ENCODE peak calls at places on chromosomes 6 and 20, in nine cellular contexts. S is endothelial cell of umbilical vein, Q is left ventricle myocardium inferior, T is mammary epithelial cell, C is fibroblast of lung, W is PC-9, V is lower lobe of right lung, G is neural progenitor cell, N is breast epithelium. O is an unnamed sample.

GRCh38 chr20:48776306-48776705 is 51.5 kb downstream of the PREX1 start:
- DNase-seq in Q (no peak), W (no peak), S (no peak), C (peak; percentile 85), V (no peak), N (no peak), T (peak; percentile 7), G (no peak), O (no peak)

GRCh38 chr20:62571667-62572344 is 70.5 kb upstream of the SLCO4A1 start:
- DNase-seq in W (peak; percentile 44), C (no peak), N (no peak), S (no peak), Q (no peak), T (no peak), V (no peak), G (no peak), O (peak; percentile 48)

GRCh38 chr6:56550307-56550706 is 92.4 kb downstream of the DST start:
- DNase-seq in W (no peak), C (no peak), Q (no peak), N (no peak), G (no peak), T (no peak), V (no peak), S (peak; percentile 21), O (no peak)

GRCh38 chr20:10578607-10579006 is 95.2 kb downstream of the JAG1 start:
- DNase-seq in T (peak; percentile 90), G (no peak), C (peak; percentile 92), S (peak; percentile 55), N (no peak), V (no peak), W (peak; percentile 83), Q (no peak), O (no peak)

GRCh38 chr6:40848038-40848437 is 191.0 kb downstream of the UNC5CL start:
- DNase-seq in N (no peak), V (no peak), S (no peak), C (peak; percentile 9), T (peak; percentile 55), G (no peak), Q (no peak), W (no peak), O (no peak)

GRCh38 chr6:155381856-155382690 is 67.8 kb upstream of the TFB1M start:
- DNase-seq in G (no peak), V (no peak), N (no peak), Q (no peak), S (no peak), C (peak; percentile 83), W (no peak), T (peak; percentile 30), O (no peak)

GRCh38 chr6:111861321-111861938 is 11.8 kb downstream of the FYN start:
- DNase-seq in S (no peak), V (no peak), Q (no peak), G (no peak), T (no peak), C (no peak), W (no peak), N (no peak), O (no peak)

GRCh38 chr6:4460595-4461475 is 315.4 kb upstream of the CDYL start:
- DNase-seq in G (peak; percentile 54), T (no peak), Q (peak; percentile 77), C (peak; percentile 58), W (no peak), V (no peak), N (peak; percentile 90), S (no peak), O (peak; percentile 67)

GRCh38 chr6:21771626-21772320 is 178.2 kb downstream of the SOX4 start:
- DNase-seq in Q (no peak), V (no peak), S (peak; percentile 85), G (no peak), N (no peak), T (no peak), W (no peak), C (peak; percentile 69), O (no peak)

GRCh38 chr20:60214901-60215522 is 256.8 kb downstream of the CDH26 start:
- DNase-seq in C (no peak), V (no peak), G (no peak), T (peak; percentile 30), W (no peak), Q (no peak), S (no peak), N (no peak), O (no peak)

GRCh38 chr20:12570371-12570770 is 438.4 kb upstream of the SPTLC3 start:
- DNase-seq in N (no peak), C (no peak), G (peak; percentile 74), Q (no peak), T (peak; percentile 19), S (no peak), V (no peak), W (no peak), O (no peak)

GRCh38 chr6:151350442-151351145 is 40.8 kb downstream of the ZBTB2 start:
- DNase-seq in N (no peak), T (no peak), S (no peak), Q (no peak), G (no peak), W (no peak), V (no peak), C (no peak), O (no peak)

GRCh38 chr6:35594503-35595186 is 81.9 kb upstream of the TULP1 start:
- DNase-seq in G (no peak), V (no peak), N (no peak), S (no peak), C (no peak), Q (no peak), W (no peak), T (no peak), O (no peak)
- H3K4me1 ChIP-seq in G (no peaks in the 10 kb centered on the region), V (peaks cover 61% of the 10 kb centered on the region), N (peaks cover 17% of the 10 kb centered on the region), S (peaks cover 28% of the 10 kb centered on the region), C (peaks cover 4% of the 10 kb centered on the region), Q (peaks cover 91% of the 10 kb centered on the region), W (peaks cover 46% of the 10 kb centered on the region), T (peaks cover 20% of the 10 kb centered on the region), O (peaks cover 98% of the 10 kb centered on the region)

GRCh38 chr6:15921243-15921642 is 207.6 kb upstream of the MYLIP start:
- DNase-seq in T (no peak), Q (no peak), G (no peak), W (no peak), S (no peak), N (no peak), V (no peak), C (no peak), O (no peak)
- H3K27ac ChIP-seq in T (no peak overlapping the region), Q (no peak overlapping the region), G (no peak overlapping the region), W (no peak overlapping the region), S (no peak overlapping the region), N (no peak overlapping the region), V (no peak overlapping the region), C (no peak overlapping the region), O (no peak overlapping the region)

DNA sequence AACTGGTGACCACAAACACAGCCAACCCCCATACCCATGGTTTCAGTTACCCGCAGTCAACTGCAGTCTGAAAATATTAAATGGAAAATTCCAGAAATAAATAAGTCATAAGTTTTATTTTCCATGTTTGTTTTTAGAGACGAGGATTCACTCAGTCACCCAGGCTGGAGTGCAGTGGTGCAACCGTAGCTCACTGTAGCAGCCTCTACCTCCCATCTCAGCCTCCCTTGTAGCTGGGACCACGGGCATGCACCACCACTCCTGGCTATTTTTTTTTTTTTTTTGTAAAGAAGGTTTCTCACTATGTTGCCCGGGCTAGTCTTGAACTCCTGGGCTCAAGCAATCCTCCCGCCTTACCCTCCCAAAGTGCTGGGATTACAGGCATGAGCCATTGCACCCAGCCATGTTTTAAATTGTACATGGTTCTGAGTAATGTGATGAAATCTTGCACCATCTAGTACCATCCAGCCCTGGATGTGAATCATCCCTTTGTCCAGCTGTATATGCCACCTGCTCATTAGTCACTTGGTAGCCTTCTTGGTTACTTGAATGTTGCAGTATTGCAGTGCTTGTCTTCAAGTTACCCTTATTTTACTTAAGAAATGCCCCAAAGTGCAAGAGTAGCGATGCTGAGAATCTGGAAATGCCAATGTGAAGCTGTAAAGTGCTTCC is 14.5 kb downstream of the CSNK2A1 start:
- DNase-seq in N (no peak), T (peak; percentile 93), V (no peak), W (peak; percentile 49), Q (no peak), S (peak; percentile 57), G (no peak), C (peak; percentile 83), O (no peak)
- H3K36me3 ChIP-seq in N (no peaks in the 10 kb centered on the region), T (peaks cover 4% of the 10 kb centered on the region), V (peaks cover 30% of the 10 kb centered on the region), W (peaks cover 22% of the 10 kb centered on the region), Q (peaks cover 28% of the 10 kb centered on the region), S (peaks cover 11% of the 10 kb centered on the region), G (peaks cover 9% of the 10 kb centered on the region), C (peaks cover 2% of the 10 kb centered on the region), O (no peaks in the 10 kb centered on the region)

GRCh38 chr6:35049346-35049745 is 91.8 kb downstream of the TCP11 start:
- DNase-seq in T (no peak), W (no peak), N (no peak), G (no peak), V (no peak), Q (no peak), S (no peak), C (no peak), O (no peak)

GRCh38 chr6:35049885-35050284 is 91.3 kb downstream of the TCP11 start:
- DNase-seq in G (no peak), C (peak; percentile 79), S (no peak), Q (peak; percentile 65), V (no peak), N (no peak), T (no peak), W (no peak), O (no peak)

GRCh38 chr6:35050988-35051330 is 90.2 kb downstream of the TCP11 start:
- DNase-seq in Q (no peak), V (no peak), G (no peak), W (no peak), N (no peak), S (no peak), C (no peak), T (no peak), O (no peak)

GRCh38 chr6:35051393-35051792 is 89.7 kb downstream of the TCP11 start:
- DNase-seq in Q (no peak), C (no peak), G (no peak), N (no peak), V (no peak), W (no peak), S (no peak), T (no peak), O (no peak)

GRCh38 chr6:35050291-35050987 is 90.7 kb downstream of the TCP11 start:
- DNase-seq in T (no peak), S (no peak), V (no peak), G (no peak), C (no peak), Q (no peak), N (no peak), W (no peak), O (no peak)
- H3K4me1 ChIP-seq in T (peaks cover 24% of the 10 kb centered on the region), S (peaks cover 33% of the 10 kb centered on the region), V (peaks cover 69% of the 10 kb centered on the region), G (peaks cover 56% of the 10 kb centered on the region), C (peaks cover 40% of the 10 kb centered on the region), Q (peaks cover 97% of the 10 kb centered on the region), N (peaks cover 23% of the 10 kb centered on the region), W (peaks cover 6% of the 10 kb centered on the region), O (peaks cover 52% of the 10 kb centered on the region)